ENCODE peak calls at places on chromosomes 13 and 19, in eight cellular contexts. F is left cardiac atrium; J is activated naive CD8-positive, alpha-beta T cell treated with anti-CD3 and anti-CD28 coated beads, Interleukin-2, amount 50 U/mL, for 24 hours; Q is IMR-90; A is T-cell; G is lower lobe of right lung; U is naive thymus-derived CD8-positive, alpha-beta T cell; L is Right ventricle myocardium superior. N is an unnamed sample.

GRCh38 chr19:6239401-6239844 is 40.4 kb downstream of the MLLT1 start:
- ATAC-seq in A (no peak), J (no peak), Q (no peak), U (no peak), G (no peak), L (no peak), F (peak; percentile 56), N (no peak)

GRCh38 chr19:40217921-40218890 is at the start of gene TTC9B:
- ATAC-seq in A (peak; percentile 47), F (peak; percentile 12), U (peak; percentile 71), J (peak; percentile 22), L (no peak), Q (peak; percentile 64), G (no peak), N (peak; percentile 56)

GRCh38 chr19:49858591-49858985 is 7.6 kb downstream of the PTOV1 start:
- ATAC-seq in G (no peak), Q (no peak), U (no peak), L (peak; percentile 0), F (peak; percentile 1), A (no peak), J (no peak), N (peak; percentile 1)

GRCh38 chr19:40612831-40613668 is 11.9 kb downstream of the LTBP4 start:
- ATAC-seq in Q (no peak), F (peak; percentile 31), U (no peak), L (no peak), J (no peak), A (no peak), G (peak; percentile 28), N (no peak)

GRCh38 chr19:1720237-1720636 is 33.1 kb upstream of the ONECUT3 start:
- ATAC-seq in F (no peak), Q (no peak), A (no peak), G (no peak), U (no peak), L (no peak), J (no peak), N (no peak)

GRCh38 chr13:23921451-23921888 is 24.2 kb upstream of the C1QTNF9B start:
- ATAC-seq in L (peak; percentile 39), J (no peak), A (no peak), Q (peak; percentile 61), G (peak; percentile 83), U (no peak), F (peak; percentile 38), N (peak; percentile 75)

GRCh38 chr19:8578642-8579265 is 1.5 kb upstream of the MYO1F start:
- ATAC-seq in J (peak; percentile 40), Q (peak; percentile 71), A (peak; percentile 17), G (peak; percentile 53), F (peak; percentile 26), L (peak; percentile 49), U (peak; percentile 55), N (peak; percentile 75)

GRCh38 chr19:29404951-29405727 is 120.7 kb upstream of the VSTM2B start:
- ATAC-seq in Q (no peak), G (no peak), L (peak; percentile 51), U (no peak), F (peak; percentile 48), J (no peak), A (no peak), N (no peak)

GRCh38 chr13:84760956-84761355 is 878.7 kb upstream of the SLITRK1 start:
- ATAC-seq in A (no peak), J (no peak), F (no peak), G (no peak), L (no peak), U (no peak), Q (no peak), N (no peak)

GRCh38 chr19:47109541-47110375 is 3.8 kb downstream of the ZC3H4 start:
- ATAC-seq in Q (no peak), L (no peak), G (no peak), A (no peak), J (no peak), F (no peak), U (no peak), N (no peak)

GRCh38 chr13:113322043-113322461 is 25.0 kb downstream of the LAMP1 start:
- ATAC-seq in J (no peak), A (no peak), U (no peak), F (no peak), G (peak; percentile 20), L (no peak), Q (no peak), N (no peak)

GRCh38 chr19:16337809-16338469 is 13.3 kb downstream of the KLF2 start:
- ATAC-seq in F (no peak), G (no peak), A (peak; percentile 4), Q (peak; percentile 7), J (no peak), L (no peak), U (no peak), N (peak; percentile 25)

GRCh38 chr13:100203696-100204367 is 114.9 kb downstream of the PCCA start:
- ATAC-seq in G (no peak), L (no peak), F (no peak), U (peak; percentile 98), A (peak; percentile 94), J (peak; percentile 98), Q (peak; percentile 71), N (peak; percentile 67)

GRCh38 chr19:45104658-45105384 is 11.8 kb downstream of the PPP1R37 start:
- ATAC-seq in A (peak; percentile 34), Q (no peak), J (peak; percentile 8), G (no peak), F (no peak), L (no peak), U (peak; percentile 42), N (no peak)

GRCh38 chr13:32115069-32115468 is 83.5 kb downstream of the FRY start:
- ATAC-seq in F (no peak), J (no peak), U (no peak), A (no peak), G (peak; percentile 37), L (no peak), Q (no peak), N (no peak)

GRCh38 chr13:35646061-35646774 is 169.7 kb upstream of the MAB21L1 start:
- ATAC-seq in U (no peak), J (no peak), L (no peak), A (no peak), F (no peak), Q (no peak), G (no peak), N (no peak)

N was measured in SK-N-SH treated with all-trans-retinoic acid at 6 μM for 48 hours.